ENCODE peak calls at places on chromosomes 11 and 22, in nine cellular contexts. N is H1, A is GM12878, Z is cardiac fibroblast, J is SK-N-SH, Q is stomach, G is right atrium auricular region, E is foreskin fibroblast, V is cardiac muscle cell. O is an unnamed sample.

GRCh38 chr11:31870609-31871309 is 59.6 kb upstream of the PAX6 start:
- DNase-seq in G (no peak), J (peak), V (peak), Q (peak), N (peak), Z (peak), A (no peak), E (peak), O (peak)

GRCh38 chr11:27234043-27234668 is 128.9 kb downstream of the CCDC34 start:
- DNase-seq in Z (peak), Q (no peak), J (no peak), E (peak), G (peak), N (no peak), V (peak), A (peak), O (peak)

GRCh38 chr22:29388759-29389090 is 355 bp upstream of the AP1B1 start:
- DNase-seq in Q (no peak), E (no peak), J (no peak), N (no peak), Z (no peak), G (no peak), A (no peak), V (no peak), O (no peak)

GRCh38 chr22:49973018-49973965 is 12.7 kb downstream of the PIM3 start:
- DNase-seq in A (no peak), N (no peak), J (no peak), G (no peak), Q (no peak), E (peak), V (no peak), Z (no peak), O (no peak)

GRCh38 chr11:20010106-20010860 is 150.0 kb downstream of the DBX1 start:
- DNase-seq in J (no peak), V (no peak), E (no peak), N (no peak), Q (no peak), G (no peak), A (no peak), Z (no peak), O (no peak)

GRCh38 chr11:35618497-35619029 is 303 bp downstream of the FJX1 start:
- DNase-seq in E (peak), V (peak), Q (no peak), J (peak), Z (peak), A (no peak), N (no peak), G (no peak), O (peak)

GRCh38 chr22:20523118-20523983 is 15.9 kb downstream of the MED15 start:
- DNase-seq in N (no peak), V (no peak), E (peak), J (no peak), A (no peak), Q (no peak), G (no peak), Z (peak), O (peak)

GRCh38 chr11:132992838-132993680 is 539.2 kb downstream of the OPCML start:
- DNase-seq in N (no peak), Z (no peak), G (no peak), Q (no peak), V (no peak), E (peak), A (no peak), J (peak), O (no peak)

GRCh38 chr11:72227316-72228228 is 3.0 kb downstream of the INPPL1 start:
- DNase-seq in V (no peak), N (no peak), A (no peak), E (peak), Q (peak), J (no peak), Z (no peak), G (no peak), O (no peak)

GRCh38 chr11:104799251-104799650 is 99.0 kb downstream of the CASP12 start:
- DNase-seq in A (peak), E (no peak), V (no peak), N (no peak), Q (no peak), J (no peak), Z (no peak), G (no peak), O (no peak)

GRCh38 chr11:17801166-17801565 is 66.6 kb downstream of the KCNC1 start:
- DNase-seq in A (no peak), Q (no peak), E (no peak), J (no peak), Z (no peak), V (no peak), G (no peak), N (peak), O (no peak)

GRCh38 chr11:86447763-86448480 is 73.2 kb downstream of the CCDC81 start:
- DNase-seq in V (no peak), J (no peak), G (no peak), A (no peak), Z (no peak), E (no peak), N (no peak), Q (no peak), O (no peak)

GRCh38 chr11:102225689-102226562 is 91.4 kb upstream of the BIRC3 start:
- DNase-seq in Q (no peak), G (no peak), E (peak), V (no peak), Z (peak), A (no peak), J (no peak), N (no peak), O (peak)

GRCh38 chr11:121839821-121840220 is 276.2 kb downstream of the BLID start:
- DNase-seq in Q (no peak), E (peak), V (no peak), N (no peak), A (no peak), G (no peak), J (no peak), Z (peak), O (no peak)

GRCh38 chr11:43681543-43681942 is 1.0 kb downstream of the HSD17B12 start:
- DNase-seq in J (no peak), Q (no peak), V (peak), N (no peak), Z (peak), G (no peak), E (peak), A (no peak), O (peak)

GRCh38 chr11:2088746-2089535 is 50.2 kb downstream of the IGF2 start:
- DNase-seq in Q (peak), N (no peak), G (peak), Z (no peak), J (no peak), A (no peak), V (no peak), E (no peak), O (no peak)
- TF ChIP-seq CTCF in Q (no peak), N (no peak), G (no peak), Z (peak), J (no peak), A (no peak), V (peak), E (no peak), O (no peak)

GRCh38 chr11:88332851-88333250 is 4.7 kb downstream of the CTSC start:
- DNase-seq in V (no peak), G (no peak), N (no peak), J (no peak), E (peak), Q (no peak), Z (peak), A (no peak), O (peak)
- TF ChIP-seq CTCF in V (no peak), G (no peak), N (no peak), J (no peak), E (no peak), Q (no peak), Z (peak), A (no peak), O (no peak)

GRCh38 chr22:35617137-35617755 is at the start of gene MB:
- DNase-seq in N (no peak), V (peak), J (no peak), A (no peak), Z (no peak), E (no peak), Q (no peak), G (peak), O (no peak)
- TF ChIP-seq CTCF in N (no peak), V (no peak), J (no peak), A (no peak), Z (no peak), E (no peak), Q (no peak), G (no peak), O (no peak)

DNA sequence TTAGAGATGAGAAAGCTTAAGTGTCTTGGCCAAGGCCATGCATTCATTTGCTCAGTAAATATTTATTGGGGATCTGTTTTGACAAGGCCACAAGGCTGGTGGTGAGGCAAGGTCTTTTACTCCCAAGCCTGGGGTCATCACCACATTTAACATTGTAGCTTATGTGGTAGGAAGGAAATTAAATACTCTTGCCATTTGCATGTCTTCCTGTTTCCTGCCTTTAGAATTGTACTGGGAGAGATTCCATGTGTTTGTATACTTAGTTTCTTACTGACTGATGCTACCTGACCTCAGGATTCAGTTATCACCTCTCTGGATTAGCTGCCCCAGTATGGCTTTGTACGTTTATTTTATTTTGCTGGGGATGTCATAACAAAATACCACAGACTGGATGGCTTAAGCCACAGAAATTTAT is 44.7 kb downstream of the SPECC1L start:
- DNase-seq in J (no peak), V (no peak), Z (no peak), A (no peak), Q (no peak), N (no peak), E (no peak), G (no peak), O (no peak)
- TF ChIP-seq CTCF in J (no peak), V (no peak), Z (no peak), A (no peak), Q (no peak), N (no peak), E (no peak), G (no peak), O (no peak)

DNA sequence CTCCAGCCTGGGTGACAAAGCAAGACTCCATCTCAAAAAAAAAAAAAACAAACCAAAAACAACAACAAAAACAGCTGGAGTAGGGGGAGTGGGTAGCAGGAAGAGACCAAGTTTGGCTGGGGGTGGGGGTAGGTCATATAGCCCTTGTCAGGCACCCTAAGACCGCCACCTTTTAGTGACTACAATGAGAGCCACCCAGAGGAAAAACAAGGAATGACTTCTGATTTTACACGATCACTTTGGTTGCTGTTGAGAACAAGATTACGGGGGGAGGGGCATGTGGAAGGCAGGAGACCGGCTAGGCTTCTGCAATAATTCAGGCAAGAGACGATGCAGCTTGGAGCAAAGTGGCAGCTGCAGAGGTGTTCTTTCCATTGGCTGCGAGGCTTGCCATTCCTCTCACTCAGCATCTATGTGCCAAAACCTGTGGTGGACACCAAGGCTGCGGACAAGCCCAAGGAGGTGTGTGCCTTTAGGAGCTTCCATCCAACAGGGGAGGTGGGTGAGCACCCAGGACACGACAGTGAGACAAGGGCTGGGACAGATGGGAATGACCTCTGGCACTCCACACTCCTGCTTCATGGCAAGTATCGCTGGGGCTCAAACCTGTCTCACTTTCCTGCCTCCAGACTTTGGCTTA is 1.7 kb downstream of the RPS19BP1 start:
- DNase-seq in Q (no peak), E (peak), N (no peak), V (peak), J (peak), G (no peak), Z (peak), A (no peak), O (peak)
- TF ChIP-seq CTCF in Q (peak), E (peak), N (peak), V (peak), J (no peak), G (no peak), Z (peak), A (peak), O (peak)

GRCh38 chr11:82676483-82677094 is 57.1 kb downstream of the FAM181B start:
- DNase-seq in V (no peak), Z (no peak), Q (no peak), J (no peak), E (no peak), G (no peak), N (no peak), A (no peak), O (peak)
- TF ChIP-seq CTCF in V (peak), Z (peak), Q (no peak), J (peak), E (peak), G (peak), N (no peak), A (peak), O (peak)

DNA sequence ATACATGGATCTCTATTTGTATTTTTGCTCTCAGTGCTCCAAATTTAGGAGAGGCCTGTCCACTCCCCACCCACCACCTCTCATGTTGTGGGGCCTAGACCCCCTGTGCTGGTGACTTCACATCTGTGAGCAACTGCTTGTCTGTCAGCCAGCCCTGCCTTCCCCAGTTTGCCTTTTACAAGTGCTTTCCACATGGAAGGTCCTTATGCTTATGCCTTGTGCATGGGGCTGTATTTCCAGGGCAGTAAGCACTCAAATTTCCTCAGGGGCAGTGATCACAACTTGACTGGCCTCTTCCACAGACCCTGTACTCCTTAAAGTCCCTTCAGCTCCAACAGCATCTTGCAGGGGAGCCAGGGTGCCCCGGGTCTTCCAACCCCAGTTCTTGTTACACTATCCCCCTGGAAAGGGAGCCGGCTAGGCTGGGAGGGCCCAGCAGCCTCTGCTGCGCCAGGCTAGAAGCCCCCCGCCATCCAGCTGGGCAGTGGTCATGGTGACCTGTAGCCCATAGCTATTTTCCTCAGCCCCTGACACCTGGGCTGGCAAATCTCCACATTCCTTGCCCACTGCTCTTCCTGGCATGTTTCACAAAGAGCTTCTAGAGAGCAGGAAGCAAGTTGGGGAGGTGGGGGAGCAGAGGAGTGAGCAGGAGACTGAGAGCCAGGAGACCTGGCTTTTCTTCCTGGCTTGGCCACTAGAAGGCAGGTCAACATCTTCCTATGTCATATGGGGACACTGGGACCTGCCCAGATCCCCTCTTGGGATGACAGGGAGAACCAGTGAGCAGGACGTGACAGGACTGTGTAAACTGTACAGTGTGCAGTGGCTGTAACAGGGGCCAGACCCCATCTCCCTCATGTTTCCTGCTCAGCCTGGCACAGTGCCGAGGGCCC is 29.7 kb downstream of the GDPD5 start:
- DNase-seq in Z (no peak), V (peak), G (no peak), E (no peak), A (no peak), J (peak), Q (no peak), N (peak), O (no peak)
- TF ChIP-seq CTCF in Z (no peak), V (no peak), G (no peak), E (no peak), A (peak), J (peak), Q (no peak), N (peak), O (no peak)

GRCh38 chr11:61578819-61579218 is 2.1 kb downstream of the SYT7 start:
- DNase-seq in Z (no peak), Q (no peak), N (no peak), G (no peak), E (no peak), V (no peak), A (no peak), J (no peak), O (no peak)

GRCh38 chr11:61579398-61580291 is 1.2 kb downstream of the SYT7 start:
- DNase-seq in Z (no peak), J (no peak), E (no peak), G (no peak), A (no peak), N (no peak), Q (no peak), V (no peak), O (no peak)

GRCh38 chr11:61581931-61582330 is 1.1 kb upstream of the SYT7 start:
- DNase-seq in Q (no peak), A (no peak), E (no peak), V (no peak), G (no peak), J (no peak), N (no peak), Z (no peak), O (no peak)

GRCh38 chr11:61581030-61581928 is at the start of gene SYT7:
- DNase-seq in E (peak), Z (peak), V (peak), G (peak), A (peak), Q (peak), N (peak), J (peak), O (peak)

GRCh38 chr11:61580292-61580888 is 486 bp downstream of the SYT7 start:
- DNase-seq in G (no peak), V (no peak), E (peak), N (no peak), Q (no peak), A (no peak), J (no peak), Z (no peak), O (no peak)
- TF ChIP-seq CTCF in G (peak), V (no peak), E (no peak), N (peak), Q (no peak), A (no peak), J (no peak), Z (no peak), O (peak)